ENCODE peak calls at places on chromosome 15, in eight cellular contexts. F, D, O, G, Y, H, M and J are unnamed samples.

GRCh38 chr15:59244337-59244736 is 37.7 kb downstream of the LDHAL6B start:
- DNase-seq in Y (no peak), G (no peak), H (no peak), F (no peak), O (no peak), M (no peak), D (no peak), J (no peak)

GRCh38 chr15:74381481-74381880 is 14.0 kb upstream of the CYP11A1 start:
- DNase-seq in Y (no peak), H (no peak), D (no peak), M (no peak), F (no peak), O (no peak), G (no peak), J (no peak)

GRCh38 chr15:61069369-61070075 is 159.6 kb downstream of the RORA start:
- DNase-seq in D (no peak), H (no peak), G (no peak), F (no peak), M (no peak), Y (no peak), O (no peak), J (no peak)

GRCh38 chr15:80694624-80695098 is 449 bp upstream of the ABHD17C start:
- DNase-seq in D (no peak), Y (peak), G (no peak), O (no peak), H (peak), F (no peak), M (no peak), J (peak)

GRCh38 chr15:50883903-50884302 is 24.6 kb upstream of the AP4E1 start:
- DNase-seq in H (peak), D (no peak), F (peak), Y (no peak), O (no peak), M (no peak), G (no peak), J (peak)

GRCh38 chr15:63338170-63338569 is 43.5 kb downstream of the CA12 start:
- DNase-seq in D (no peak), Y (no peak), O (no peak), F (no peak), H (no peak), G (no peak), M (no peak), J (peak)

GRCh38 chr15:56411122-56411749 is 46.0 kb downstream of the TEX9 start:
- DNase-seq in H (peak), O (no peak), D (no peak), Y (no peak), F (no peak), G (no peak), M (no peak), J (no peak)

GRCh38 chr15:89143503-89144162 is 55.4 kb downstream of the ABHD2 start:
- DNase-seq in H (peak), D (no peak), O (no peak), Y (no peak), F (no peak), M (no peak), G (no peak), J (no peak)

GRCh38 chr15:96322401-96323249 is 7.9 kb upstream of the NR2F2 start:
- DNase-seq in M (no peak), H (peak), D (no peak), G (no peak), O (no peak), Y (no peak), F (no peak), J (no peak)

GRCh38 chr15:100721758-100722550 is 119.6 kb downstream of the ASB7 start:
- DNase-seq in F (peak), O (peak), Y (no peak), M (peak), H (peak), D (no peak), G (no peak), J (no peak)

GRCh38 chr15:56788359-56788758 is 55.0 kb upstream of the ZNF280D start:
- DNase-seq in G (no peak), D (no peak), M (no peak), O (no peak), Y (no peak), H (no peak), F (no peak), J (no peak)

GRCh38 chr15:67823371-67824156 is 1.7 kb upstream of the SKOR1 start:
- DNase-seq in H (no peak), Y (no peak), M (no peak), O (no peak), D (no peak), G (no peak), F (no peak), J (no peak)